ENCODE peak calls at places on chromosomes 6 and 20, in six cellular contexts. W, Z, A, F, V and D are unnamed samples.

GRCh38 chr20:33415948-33416347 is 14.6 kb upstream of the CDK5RAP1 start:
- DNase-seq in W (peak), Z (peak), A (peak), F (no peak), V (peak), D (peak)

GRCh38 chr6:114096553-114097172 is 125.7 kb upstream of the HDAC2 start:
- DNase-seq in W (peak), Z (peak), A (peak), F (peak), V (peak), D (no peak)

GRCh38 chr20:53072923-53073579 is 100.9 kb downstream of the TSHZ2 start:
- DNase-seq in W (no peak), Z (no peak), A (no peak), F (no peak), V (no peak), D (no peak)

GRCh38 chr20:16205505-16205904 is 367.7 kb downstream of the KIF16B start:
- DNase-seq in W (no peak), Z (no peak), A (no peak), F (no peak), V (no peak), D (no peak)

GRCh38 chr6:128062882-128063603 is 162.2 kb upstream of the THEMIS start:
- DNase-seq in W (peak), Z (peak), A (no peak), F (no peak), V (no peak), D (no peak)

GRCh38 chr6:37653933-37654565 is 43.6 kb downstream of the MDGA1 start:
- DNase-seq in W (peak), Z (peak), A (peak), F (peak), V (peak), D (peak)

GRCh38 chr6:35970181-35970580 is 49.3 kb upstream of the SRPK1 start:
- DNase-seq in W (no peak), Z (peak), A (no peak), F (no peak), V (no peak), D (no peak)

GRCh38 chr6:107292570-107293285 is 166.6 kb downstream of the PDSS2 start:
- DNase-seq in W (no peak), Z (no peak), A (peak), F (no peak), V (peak), D (no peak)

GRCh38 chr6:112622036-112622435 is 274.9 kb downstream of the RFPL4B start:
- DNase-seq in W (no peak), Z (no peak), A (no peak), F (no peak), V (no peak), D (no peak)

GRCh38 chr20:38059832-38060231 is 26.3 kb downstream of the RPRD1B start:
- DNase-seq in W (peak), Z (no peak), A (no peak), F (no peak), V (no peak), D (no peak)

GRCh38 chr6:12331951-12332749 is 42.0 kb downstream of the EDN1 start:
- DNase-seq in W (peak), Z (peak), A (no peak), F (no peak), V (no peak), D (no peak)

GRCh38 chr6:168210239-168211107 is 109.1 kb downstream of the DACT2 start:
- DNase-seq in W (no peak), Z (no peak), A (no peak), F (no peak), V (no peak), D (no peak)

GRCh38 chr6:42104095-42104806 is 38.2 kb downstream of the C6orf132 start:
- DNase-seq in W (peak), Z (no peak), A (peak), F (no peak), V (no peak), D (peak)

GRCh38 chr20:13831476-13831875 is 46.6 kb downstream of the NDUFAF5 start:
- DNase-seq in W (no peak), Z (no peak), A (no peak), F (no peak), V (no peak), D (no peak)

GRCh38 chr6:167140589-167141474 is 16.9 kb downstream of the GPR31 start:
- DNase-seq in W (peak), Z (no peak), A (no peak), F (no peak), V (no peak), D (no peak)

GRCh38 chr20:62710886-62711702 is 2.5 kb downstream of the NTSR1 start:
- DNase-seq in W (no peak), Z (peak), A (peak), F (no peak), V (peak), D (no peak)

GRCh38 chr20:48458601-48459385 is 369.0 kb downstream of the PREX1 start:
- DNase-seq in W (no peak), Z (no peak), A (no peak), F (no peak), V (no peak), D (no peak)

GRCh38 chr6:80535914-80536565 is 429.6 kb downstream of the BCKDHB start:
- DNase-seq in W (no peak), Z (peak), A (no peak), F (no peak), V (no peak), D (no peak)

GRCh38 chr6:165480916-165481315 is 171.5 kb upstream of the C6orf118 start:
- DNase-seq in W (no peak), Z (no peak), A (no peak), F (no peak), V (no peak), D (no peak)

GRCh38 chr6:44537306-44538049 is 150.0 kb downstream of the CDC5L start:
- DNase-seq in W (no peak), Z (no peak), A (no peak), F (no peak), V (no peak), D (peak)

GRCh38 chr6:159633196-159633595 is 59.8 kb downstream of the SOD2 start:
- DNase-seq in W (peak), Z (peak), A (peak), F (peak), V (peak), D (peak)

GRCh38 chr20:21505810-21506530 is 7.9 kb downstream of the NKX2-2 start:
- DNase-seq in W (no peak), Z (peak), A (peak), F (peak), V (peak), D (peak)

GRCh38 chr6:11921017-11921438 is 91.1 kb upstream of the HIVEP1 start:
- DNase-seq in W (no peak), Z (peak), A (peak), F (peak), V (no peak), D (no peak)

GRCh38 chr6:15303162-15303919 is 57.5 kb downstream of the JARID2 start:
- DNase-seq in W (no peak), Z (no peak), A (peak), F (no peak), V (no peak), D (no peak)

GRCh38 chr20:48659888-48660287 is 167.9 kb downstream of the PREX1 start:
- DNase-seq in W (no peak), Z (no peak), A (no peak), F (no peak), V (no peak), D (no peak)

GRCh38 chr20:61331542-61331941 is 79.5 kb downstream of the CDH4 start:
- DNase-seq in W (no peak), Z (no peak), A (no peak), F (no peak), V (peak), D (no peak)

GRCh38 chr20:52649727-52650126 is 322.4 kb upstream of the TSHZ2 start:
- DNase-seq in W (no peak), Z (no peak), A (no peak), F (no peak), V (no peak), D (no peak)

GRCh38 chr6:164693934-164694333 is 615.5 kb downstream of the C6orf118 start:
- DNase-seq in W (no peak), Z (no peak), A (no peak), F (no peak), V (no peak), D (no peak)

GRCh38 chr20:63311833-63312243 is 18.9 kb downstream of the COL20A1 start:
- DNase-seq in W (no peak), Z (no peak), A (no peak), F (no peak), V (no peak), D (no peak)

GRCh38 chr6:92577077-92577719 is 842.2 kb downstream of the EPHA7 start:
- DNase-seq in W (peak), Z (peak), A (no peak), F (no peak), V (no peak), D (peak)

GRCh38 chr6:155126727-155127439 is 131.8 kb downstream of the TIAM2 start:
- DNase-seq in W (peak), Z (peak), A (peak), F (peak), V (no peak), D (no peak)
- TF ChIP-seq RAD21 in W (no peak), Z (no peak), A (no peak), F (peak), V (no peak), D (no peak)

DNA sequence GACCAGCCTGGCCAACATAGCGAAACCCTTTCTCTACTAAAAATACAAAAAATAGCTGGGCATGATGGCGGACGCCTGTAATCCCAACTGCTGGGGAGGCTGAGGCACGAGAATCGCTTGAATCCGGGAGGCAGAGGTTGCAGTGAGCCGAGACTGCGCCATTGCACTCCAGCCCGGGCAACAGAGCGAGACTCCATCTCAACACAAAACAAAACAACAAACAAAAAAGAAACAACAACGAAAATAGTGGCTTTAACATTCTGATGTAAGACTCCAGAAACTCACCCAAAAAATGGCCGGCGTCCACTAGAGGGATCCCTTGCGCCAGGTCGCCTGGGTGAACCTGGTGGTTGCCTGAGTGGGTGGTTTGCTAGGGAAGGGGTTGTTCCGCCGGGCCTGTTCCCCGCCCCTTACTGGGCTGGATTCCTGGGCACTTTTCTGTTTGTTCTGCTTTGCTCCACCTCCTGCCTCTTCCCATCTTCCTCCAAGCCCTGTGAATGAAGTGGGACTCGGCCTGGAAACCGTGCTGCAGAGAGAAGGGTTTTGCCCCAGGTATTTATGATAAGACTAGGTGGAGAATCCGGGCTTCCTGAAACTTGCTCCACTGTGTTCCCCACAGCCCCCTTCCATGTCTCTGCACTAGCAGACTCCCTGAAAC is 1.5 kb downstream of the PABPC1L start:
- DNase-seq in W (peak), Z (peak), A (peak), F (peak), V (peak), D (peak)
- TF ChIP-seq RAD21 in W (peak), Z (no peak), A (peak), F (peak), V (peak), D (peak)

DNA sequence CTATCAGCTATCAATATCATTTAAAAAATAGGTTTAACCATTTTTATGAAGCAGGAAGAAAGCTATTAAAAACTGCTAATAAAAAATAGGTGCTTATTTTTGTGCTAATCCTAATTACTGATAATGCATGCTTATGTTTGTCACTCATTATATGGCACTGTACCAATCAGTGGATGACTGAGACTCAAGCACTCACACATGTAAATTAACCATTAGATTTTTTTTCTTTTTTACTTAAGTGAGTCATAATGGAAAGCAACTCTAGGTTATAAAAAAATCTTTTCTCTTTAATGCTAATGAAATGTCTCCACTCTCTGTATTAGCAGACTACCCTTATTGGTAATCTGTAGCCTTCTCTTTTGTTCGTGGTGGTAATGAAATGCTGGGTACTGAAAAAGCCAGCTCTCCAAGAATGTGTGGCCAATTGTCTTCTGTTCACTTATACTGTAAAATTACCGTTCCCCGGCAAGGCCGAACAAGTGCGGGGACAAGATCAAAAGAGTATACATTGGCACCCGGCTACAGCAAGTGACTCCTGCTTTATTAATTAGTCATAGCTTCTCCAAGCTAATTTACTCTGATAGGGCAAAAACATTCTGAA is 69.0 kb downstream of the AFG1L start:
- DNase-seq in W (no peak), Z (no peak), A (peak), F (no peak), V (no peak), D (no peak)
- TF ChIP-seq RAD21 in W (no peak), Z (no peak), A (no peak), F (no peak), V (no peak), D (no peak)

GRCh38 chr6:30547454-30547853 is 8.8 kb downstream of the GNL1 start:
- DNase-seq in W (no peak), Z (no peak), A (no peak), F (no peak), V (no peak), D (no peak)

GRCh38 chr6:30543824-30544223 is 12.5 kb downstream of the GNL1 start:
- DNase-seq in W (no peak), Z (no peak), A (no peak), F (no peak), V (no peak), D (no peak)

GRCh38 chr6:30542915-30543314 is 13.4 kb downstream of the GNL1 start:
- DNase-seq in W (no peak), Z (peak), A (no peak), F (no peak), V (no peak), D (no peak)

GRCh38 chr6:30542404-30542725 is 13.9 kb downstream of the GNL1 start:
- DNase-seq in W (no peak), Z (no peak), A (no peak), F (no peak), V (no peak), D (no peak)

DNA sequence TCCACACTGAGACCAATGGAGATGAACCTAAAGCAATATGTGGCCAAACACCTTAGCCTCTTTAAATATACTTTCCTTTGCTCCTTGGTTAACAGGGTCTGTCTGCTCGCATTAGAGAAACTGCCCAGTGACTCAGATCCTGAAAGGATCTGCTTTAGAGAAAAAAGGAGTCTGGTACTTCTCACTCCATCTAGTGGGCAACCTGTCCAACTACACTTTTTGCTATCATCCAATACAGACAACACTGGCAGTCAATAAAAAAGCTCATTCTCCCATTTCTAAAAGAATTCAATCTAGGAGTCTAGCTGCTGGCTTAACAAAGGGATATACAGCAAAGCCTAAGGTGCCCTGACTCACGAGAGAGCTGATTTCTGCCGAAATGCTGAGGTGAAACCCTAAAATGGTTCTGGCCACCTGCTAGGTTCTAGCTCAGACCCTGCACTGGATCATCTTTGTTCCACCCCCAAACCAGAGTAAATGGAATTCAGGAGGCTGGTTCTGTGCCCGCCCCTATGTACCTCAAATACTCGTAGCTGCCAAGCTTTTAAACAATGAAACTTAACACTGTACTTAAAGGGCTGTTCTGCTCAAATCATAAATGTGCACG is 11.5 kb downstream of the GNL1 start:
- DNase-seq in W (peak), Z (peak), A (peak), F (peak), V (peak), D (no peak)
- TF ChIP-seq RAD21 in W (peak), Z (peak), A (peak), F (peak), V (peak), D (peak)

DNA sequence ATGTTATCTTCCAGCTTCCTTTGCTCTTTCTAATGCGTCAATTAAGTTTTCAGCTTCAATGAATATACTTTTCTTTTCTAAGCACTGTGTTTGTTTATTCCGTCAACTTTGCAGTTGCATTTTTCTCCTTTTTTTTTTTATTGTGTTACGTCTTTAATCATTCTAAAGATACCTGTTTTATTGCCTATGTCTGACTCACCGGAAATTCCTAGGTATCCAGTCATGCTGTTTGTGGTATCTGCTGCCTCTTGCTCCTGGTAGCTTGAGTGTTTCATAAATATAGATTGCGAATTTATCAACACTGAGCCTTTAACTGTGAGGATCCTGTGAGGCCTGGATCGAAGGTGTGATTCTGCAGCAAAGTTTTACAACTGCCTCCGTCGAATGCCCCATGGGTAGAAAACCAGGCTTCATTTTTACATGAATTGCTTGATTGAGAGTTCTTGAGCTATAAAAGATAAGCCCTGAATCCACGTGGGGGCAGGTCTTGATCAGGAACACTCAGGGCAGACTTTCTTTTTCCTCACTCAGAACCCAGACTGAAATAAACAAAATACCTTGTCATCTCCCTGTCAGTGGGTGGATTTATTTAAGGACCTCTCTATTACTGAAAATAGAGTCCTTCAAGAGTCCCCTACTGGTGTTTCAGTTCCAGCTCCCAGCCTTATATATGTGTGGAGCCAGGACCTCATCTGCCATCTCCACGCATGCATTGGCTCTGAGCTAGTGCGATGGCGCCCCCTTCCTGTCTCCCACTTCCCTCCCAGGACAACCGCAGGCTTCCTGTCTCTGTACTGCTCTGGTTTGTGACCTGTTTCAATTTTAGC is 60.1 kb upstream of the LRRC1 start:
- DNase-seq in W (peak), Z (peak), A (peak), F (peak), V (peak), D (peak)
- TF ChIP-seq RAD21 in W (no peak), Z (no peak), A (peak), F (peak), V (peak), D (peak)

GRCh38 chr6:144140859-144141258 is 9.5 kb upstream of the STX11 start:
- DNase-seq in W (no peak), Z (no peak), A (no peak), F (no peak), V (no peak), D (no peak)
- TF ChIP-seq RAD21 in W (no peak), Z (no peak), A (no peak), F (no peak), V (no peak), D (no peak)

GRCh38 chr6:16876201-16876600 is 114.9 kb upstream of the ATXN1 start:
- DNase-seq in W (no peak), Z (no peak), A (no peak), F (no peak), V (no peak), D (no peak)
- TF ChIP-seq RAD21 in W (no peak), Z (no peak), A (no peak), F (no peak), V (no peak), D (no peak)

GRCh38 chr6:17930321-17930993 is 57.0 kb downstream of the KIF13A start:
- DNase-seq in W (peak), Z (peak), A (peak), F (no peak), V (no peak), D (no peak)
- TF ChIP-seq RAD21 in W (peak), Z (no peak), A (peak), F (no peak), V (no peak), D (no peak)